ENCODE peak calls at places on chromosomes 4 and X, in eight cellular contexts. F, J, Y, N, C, W, R and S are unnamed samples.

GRCh38 chr4:173960398-173960797 is 323.1 kb downstream of the FBXO8 start:
- DNase-seq in F (no peak), J (no peak), Y (no peak), N (no peak), C (no peak), W (no peak), R (no peak), S (no peak)

GRCh38 chr4:119207051-119207450 is 5.5 kb upstream of the USP53 start:
- DNase-seq in F (no peak), J (no peak), Y (no peak), N (no peak), C (no peak), W (peak; percentile 53), R (no peak), S (no peak)

GRCh38 chr4:52076731-52077130 is 25.6 kb downstream of the SPATA18 start:
- DNase-seq in F (peak; percentile 36), J (no peak), Y (no peak), N (peak; percentile 60), C (peak; percentile 86), W (no peak), R (no peak), S (peak; percentile 79)

GRCh38 chrX:121389976-121390709 is 342.7 kb downstream of the GLUD2 start:
- DNase-seq in F (peak; percentile 24), J (no peak), Y (no peak), N (no peak), C (no peak), W (peak; percentile 13), R (peak; percentile 40), S (no peak)

GRCh38 chrX:133375558-133376340 is 39.5 kb downstream of the GPC4 start:
- DNase-seq in F (peak; percentile 16), J (no peak), Y (no peak), N (peak; percentile 21), C (no peak), W (no peak), R (no peak), S (peak; percentile 18)

GRCh38 chr4:100966846-100967245 is 380.5 kb downstream of the PPP3CA start:
- DNase-seq in F (no peak), J (no peak), Y (no peak), N (no peak), C (no peak), W (no peak), R (no peak), S (no peak)

GRCh38 chr4:83361416-83362196 is 27.0 kb upstream of the HPSE start:
- DNase-seq in F (no peak), J (peak; percentile 9), Y (no peak), N (no peak), C (peak; percentile 77), W (no peak), R (no peak), S (no peak)

GRCh38 chrX:149572743-149573142 is 14.5 kb downstream of the MAGEA9B start:
- DNase-seq in F (peak; percentile 2), J (no peak), Y (no peak), N (no peak), C (no peak), W (peak; percentile 26), R (no peak), S (no peak)

GRCh38 chr4:138609943-138610350 is 367.8 kb upstream of the SLC7A11 start:
- DNase-seq in F (no peak), J (no peak), Y (peak; percentile 30), N (no peak), C (no peak), W (peak; percentile 87), R (no peak), S (no peak)

GRCh38 chr4:89099034-89099433 is 12.3 kb upstream of the TIGD2 start:
- DNase-seq in F (no peak), J (no peak), Y (no peak), N (no peak), C (no peak), W (peak; percentile 39), R (no peak), S (no peak)

GRCh38 chrX:40109288-40110008 is 11.7 kb upstream of the BCOR start:
- DNase-seq in F (peak; percentile 81), J (peak; percentile 57), Y (peak; percentile 71), N (peak; percentile 68), C (peak; percentile 80), W (peak; percentile 79), R (no peak), S (peak; percentile 73)

GRCh38 chr4:85860066-85860465 is 385.1 kb downstream of the ARHGAP24 start:
- DNase-seq in F (no peak), J (no peak), Y (no peak), N (no peak), C (no peak), W (peak; percentile 82), R (no peak), S (no peak)

GRCh38 chr4:85968945-85969830 is 390.7 kb downstream of the MAPK10 start:
- DNase-seq in F (peak; percentile 59), J (peak; percentile 49), Y (peak; percentile 43), N (peak; percentile 31), C (peak; percentile 73), W (peak; percentile 86), R (no peak), S (peak; percentile 57)

GRCh38 chr4:105352826-105353225 is 121.0 kb downstream of the PPA2 start:
- DNase-seq in F (no peak), J (no peak), Y (no peak), N (no peak), C (no peak), W (peak; percentile 20), R (no peak), S (no peak)

GRCh38 chr4:90845777-90846176 is 718.6 kb downstream of the CCSER1 start:
- DNase-seq in F (no peak), J (no peak), Y (peak; percentile 27), N (no peak), C (no peak), W (no peak), R (no peak), S (no peak)

GRCh38 chrX:136272325-136272724 is 21.1 kb upstream of the MAP7D3 start:
- DNase-seq in F (no peak), J (no peak), Y (no peak), N (no peak), C (peak; percentile 17), W (peak; percentile 46), R (peak; percentile 7), S (no peak)

GRCh38 chr4:145340071-145340695 is 141.5 kb upstream of the SMAD1 start:
- DNase-seq in F (peak; percentile 58), J (no peak), Y (no peak), N (no peak), C (peak; percentile 56), W (no peak), R (no peak), S (no peak)

GRCh38 chrX:118350221-118350620 is 4.3 kb downstream of the WDR44 start:
- DNase-seq in F (no peak), J (no peak), Y (peak; percentile 23), N (no peak), C (no peak), W (peak; percentile 58), R (no peak), S (no peak)

DNA sequence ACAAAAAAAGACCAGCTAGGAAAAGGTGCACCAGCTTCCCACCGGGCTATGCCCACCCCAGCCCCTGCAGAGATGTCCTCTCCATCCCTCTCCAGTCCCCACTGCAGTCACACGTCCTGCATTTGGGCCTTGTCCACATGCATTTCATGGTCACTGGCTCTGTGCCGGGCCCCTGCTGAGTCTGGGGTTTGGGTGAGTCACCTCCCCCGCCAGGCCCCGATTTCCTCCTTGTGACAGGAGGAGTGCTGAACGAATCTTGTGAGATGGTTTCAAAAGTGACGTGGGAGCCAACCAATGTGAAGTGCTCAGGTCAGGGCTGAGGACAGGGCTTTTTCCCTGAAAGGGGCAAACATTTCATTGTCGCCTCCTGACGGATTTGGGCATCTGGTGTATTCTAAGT is 7.1 kb downstream of the CPZ start:
- DNase-seq in F (no peak), J (no peak), Y (no peak), N (no peak), C (no peak), W (peak; percentile 95), R (peak; percentile 77), S (no peak)
- H2AFZ ChIP-seq in F (no peak overlapping the region), J (no peak overlapping the region), Y (no peak overlapping the region), N (no peak overlapping the region), C (no peak overlapping the region), W (no peak overlapping the region), R (no peak overlapping the region), S (no peak overlapping the region)

DNA sequence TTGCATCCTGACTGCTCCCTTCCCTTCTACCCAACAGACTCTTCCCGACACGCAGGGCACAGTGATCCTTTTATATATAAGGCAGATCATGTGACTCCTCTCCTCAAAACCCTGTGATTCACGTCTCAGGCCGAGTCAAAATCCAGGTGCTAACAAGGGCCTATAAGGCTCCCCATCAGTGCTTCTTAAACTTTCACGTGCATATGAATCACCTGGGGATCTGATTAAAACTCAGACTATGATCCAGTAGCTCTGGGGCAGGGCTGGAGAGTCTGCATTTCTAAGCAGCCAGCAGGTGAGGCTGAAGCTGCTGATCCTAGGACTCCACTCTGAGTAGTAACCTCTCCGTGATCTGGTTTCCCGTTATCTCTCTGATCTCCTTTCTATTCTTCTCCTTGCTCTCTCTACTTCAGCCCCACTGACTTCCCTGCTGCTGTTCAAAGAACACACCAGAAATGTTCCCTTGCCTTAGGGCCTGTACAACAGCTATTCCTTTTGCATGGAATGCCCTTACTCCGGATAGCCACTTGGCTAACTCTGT is 252.4 kb upstream of the RPS6KA3 start:
- DNase-seq in F (peak; percentile 20), J (no peak), Y (no peak), N (no peak), C (no peak), W (no peak), R (no peak), S (no peak)
- TF ChIP-seq EZH2phosphoT487 in F (no peak), J (no peak), Y (no peak), N (no peak), C (no peak), W (no peak), R (no peak), S (no peak)

DNA sequence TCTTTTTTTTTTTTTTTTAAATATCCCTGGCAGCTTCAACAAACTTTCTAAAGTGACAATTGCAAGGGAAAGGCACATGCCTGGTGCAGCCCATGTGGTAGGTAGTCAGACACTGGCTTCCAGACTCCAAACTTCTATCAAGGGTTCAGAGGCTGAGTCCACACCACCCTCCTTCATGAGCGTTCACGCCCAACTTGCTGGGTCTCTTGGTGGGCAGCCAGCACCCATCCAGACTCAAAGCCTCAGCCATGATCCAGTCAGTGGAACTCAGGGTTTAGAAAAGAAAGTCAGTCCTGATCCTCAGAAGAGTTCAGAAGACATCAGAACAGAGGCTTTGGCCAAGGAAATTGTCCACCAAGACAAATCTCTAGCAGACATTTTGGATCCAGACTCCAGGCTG is 141.5 kb downstream of the SOWAHB start:
- DNase-seq in F (no peak), J (no peak), Y (no peak), N (no peak), C (no peak), W (no peak), R (no peak), S (no peak)
- H3K36me3 ChIP-seq in F (no peaks in the 10 kb centered on the region), J (no peaks in the 10 kb centered on the region), Y (peaks cover 9% of the 10 kb centered on the region), N (peaks cover 41% of the 10 kb centered on the region), C (peaks cover 48% of the 10 kb centered on the region), W (peaks cover 38% of the 10 kb centered on the region), R (peaks cover 5% of the 10 kb centered on the region), S (peaks cover 8% of the 10 kb centered on the region)

DNA sequence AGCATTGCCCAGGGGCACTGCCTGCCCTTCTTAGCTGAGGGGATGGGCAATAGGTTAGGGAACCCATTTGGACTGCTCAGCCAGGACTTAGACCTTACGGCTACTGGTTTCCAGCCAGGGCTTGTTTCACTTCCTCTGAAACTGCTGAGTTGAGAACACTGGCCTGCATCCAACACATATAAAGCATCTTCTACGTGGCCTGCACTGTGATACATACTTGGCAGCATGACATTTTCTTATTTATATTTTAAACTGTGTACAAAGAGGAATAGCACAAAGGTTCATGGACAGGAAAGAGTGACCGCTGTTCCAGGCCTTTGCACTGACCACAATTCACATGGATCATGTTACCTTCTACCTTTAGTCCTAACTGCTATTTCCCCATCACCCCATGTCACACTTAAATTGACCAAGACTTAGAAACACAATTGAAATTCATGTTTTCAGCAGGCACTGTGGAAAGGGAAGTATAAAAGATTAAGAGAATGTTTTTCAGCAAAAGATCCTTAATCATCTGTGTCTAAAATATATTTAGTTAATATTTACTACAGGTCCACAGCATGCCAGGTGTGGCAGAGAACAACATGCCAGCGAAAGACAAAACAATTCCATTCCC is 43.7 kb downstream of the NLGN4X start:
- DNase-seq in F (no peak), J (peak; percentile 1), Y (peak; percentile 63), N (no peak), C (no peak), W (no peak), R (no peak), S (no peak)
- H2AFZ ChIP-seq in F (no peak overlapping the region), J (no peak overlapping the region), Y (no peak overlapping the region), N (no peak overlapping the region), C (no peak overlapping the region), W (no peak overlapping the region), R (no peak overlapping the region), S (no peak overlapping the region)